ENCODE peak calls at places on chromosomes 2 and 18, in four cellular contexts. G is K562, J is HepG2, N is HCT116. V is an unnamed sample.
A peak's percentile ranks its signal among the peaks of the same experiment; 100 is the strongest.

GRCh38 chr2:105323117-105323516 is 6.4 kb downstream of the TGFBRAP1 start:
- DNase-seq in G (no peak), J (no peak), N (no peak), V (no peak)

GRCh38 chr2:152468832-152469692 is 134.1 kb downstream of the FMNL2 start:
- DNase-seq in G (no peak), J (no peak), N (no peak), V (peak; percentile 57)

GRCh38 chr2:212814941-212815340 is 276.3 kb upstream of the ERBB4 start:
- DNase-seq in G (no peak), J (no peak), N (no peak), V (no peak)

GRCh38 chr2:167134381-167135072 is 246.2 kb downstream of the XIRP2 start:
- DNase-seq in G (no peak), J (peak; percentile 12), N (no peak), V (peak; percentile 61)

GRCh38 chr2:54704688-54705605 is 18.5 kb upstream of the EML6 start:
- DNase-seq in G (peak; percentile 10), J (peak; percentile 76), N (peak; percentile 42), V (no peak)

GRCh38 chr2:51706220-51706619 is 674.3 kb upstream of the NRXN1 start:
- DNase-seq in G (no peak), J (no peak), N (no peak), V (no peak)

GRCh38 chr18:58814317-58814716 is 50.4 kb upstream of the ZNF532 start:
- DNase-seq in G (no peak), J (no peak), N (no peak), V (no peak)

GRCh38 chr2:144151877-144152276 is 368.0 kb downstream of the ZEB2 start:
- DNase-seq in G (no peak), J (no peak), N (no peak), V (no peak)

GRCh38 chr2:136025057-136025973 is 39.9 kb upstream of the DARS1 start:
- DNase-seq in G (peak; percentile 20), J (no peak), N (peak; percentile 27), V (no peak)

GRCh38 chr2:113217455-113218282 is 43.9 kb downstream of the PSD4 start:
- DNase-seq in G (no peak), J (peak; percentile 51), N (no peak), V (no peak)

GRCh38 chr2:16729335-16729734 is 63.7 kb upstream of the CYRIA start:
- DNase-seq in G (no peak), J (no peak), N (no peak), V (no peak)

GRCh38 chr2:30055548-30055947 is 91.3 kb upstream of the YPEL5 start:
- DNase-seq in G (no peak), J (no peak), N (no peak), V (no peak)

GRCh38 chr18:10450986-10451385 is 3.4 kb upstream of the APCDD1 start:
- DNase-seq in G (no peak), J (no peak), N (no peak), V (no peak)

GRCh38 chr2:29459445-29460179 is 344.4 kb downstream of the CLIP4 start:
- DNase-seq in G (no peak), J (no peak), N (no peak), V (no peak)

GRCh38 chr2:49583010-49583409 is 428.7 kb upstream of the FSHR start:
- DNase-seq in G (no peak), J (no peak), N (no peak), V (no peak)

GRCh38 chr2:135256531-135257258 is 204.6 kb downstream of the RAB3GAP1 start:
- DNase-seq in G (no peak), J (no peak), N (no peak), V (no peak)

GRCh38 chr2:65367517-65367916 is 64.9 kb downstream of the SPRED2 start:
- DNase-seq in G (no peak), J (no peak), N (no peak), V (peak; percentile 90)

GRCh38 chr2:96345403-96345802 is 9.8 kb downstream of the NCAPH start:
- DNase-seq in G (no peak), J (peak; percentile 30), N (no peak), V (no peak)

GRCh38 chr18:54807303-54807702 is 21.0 kb upstream of the RAB27B start:
- DNase-seq in G (no peak), J (no peak), N (no peak), V (no peak)

GRCh38 chr2:61359058-61359457 is 111.8 kb downstream of the USP34 start:
- DNase-seq in G (no peak), J (no peak), N (no peak), V (no peak)

GRCh38 chr2:113197347-113198047 is 23.7 kb downstream of the PSD4 start:
- DNase-seq in G (no peak), J (no peak), N (no peak), V (no peak)

GRCh38 chr2:95670167-95670566 is 78.4 kb downstream of the TRIM43 start:
- DNase-seq in G (no peak), J (no peak), N (no peak), V (no peak)

GRCh38 chr2:123785332-123785731 is 239.8 kb upstream of the CNTNAP5 start:
- DNase-seq in G (no peak), J (no peak), N (no peak), V (no peak)

GRCh38 chr2:26318950-26319349 is 27.0 kb upstream of the SELENOI start:
- DNase-seq in G (no peak), J (no peak), N (no peak), V (no peak)

GRCh38 chr2:44936715-44937687 is 4.5 kb upstream of the SIX3 start:
- DNase-seq in G (no peak), J (no peak), N (no peak), V (no peak)

GRCh38 chr2:218435003-218435982 is 16.4 kb downstream of the VIL1 start:
- DNase-seq in G (no peak), J (no peak), N (no peak), V (no peak)
- H3K4me3 ChIP-seq in G (no peak overlapping the region), J (no peak overlapping the region), N (no peak overlapping the region), V (no peak overlapping the region)

GRCh38 chr2:149080964-149081363 is 42.5 kb downstream of the LYPD6B start:
- DNase-seq in G (no peak), J (no peak), N (no peak), V (no peak)
- TF ChIP-seq TCF7L2 in G (no peak), J (no peak), N (peak; percentile 31), V (peak; percentile 28)

GRCh38 chr2:217919204-217919603 is 83.6 kb downstream of the TNS1 start:
- DNase-seq in G (no peak), J (no peak), N (no peak), V (no peak)
- H3K4me3 ChIP-seq in G (no peak overlapping the region), J (no peak overlapping the region), N (no peak overlapping the region), V (no peak overlapping the region)

DNA sequence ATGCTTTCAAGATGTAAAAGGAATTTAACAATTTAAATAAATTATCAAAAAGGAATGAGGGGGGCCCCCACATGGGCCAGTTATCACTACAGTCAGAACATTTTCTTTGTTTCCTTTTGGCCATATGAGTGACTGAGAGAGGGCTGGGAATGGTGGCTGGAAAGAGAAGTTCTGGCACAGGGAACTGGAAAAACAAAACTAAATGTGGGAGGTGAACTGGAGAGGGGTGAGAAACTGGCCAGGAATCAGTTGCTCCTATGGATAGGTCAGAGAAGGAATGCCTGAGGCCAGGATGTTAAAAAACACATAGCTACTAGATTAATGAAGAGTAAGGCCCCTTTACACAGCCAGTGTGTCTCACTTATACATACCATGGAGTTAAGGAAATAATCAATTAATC is 121.0 kb downstream of the RBMS1 start:
- DNase-seq in G (no peak), J (no peak), N (no peak), V (no peak)
- TF ChIP-seq TCF7L2 in G (no peak), J (no peak), N (no peak), V (no peak)

DNA sequence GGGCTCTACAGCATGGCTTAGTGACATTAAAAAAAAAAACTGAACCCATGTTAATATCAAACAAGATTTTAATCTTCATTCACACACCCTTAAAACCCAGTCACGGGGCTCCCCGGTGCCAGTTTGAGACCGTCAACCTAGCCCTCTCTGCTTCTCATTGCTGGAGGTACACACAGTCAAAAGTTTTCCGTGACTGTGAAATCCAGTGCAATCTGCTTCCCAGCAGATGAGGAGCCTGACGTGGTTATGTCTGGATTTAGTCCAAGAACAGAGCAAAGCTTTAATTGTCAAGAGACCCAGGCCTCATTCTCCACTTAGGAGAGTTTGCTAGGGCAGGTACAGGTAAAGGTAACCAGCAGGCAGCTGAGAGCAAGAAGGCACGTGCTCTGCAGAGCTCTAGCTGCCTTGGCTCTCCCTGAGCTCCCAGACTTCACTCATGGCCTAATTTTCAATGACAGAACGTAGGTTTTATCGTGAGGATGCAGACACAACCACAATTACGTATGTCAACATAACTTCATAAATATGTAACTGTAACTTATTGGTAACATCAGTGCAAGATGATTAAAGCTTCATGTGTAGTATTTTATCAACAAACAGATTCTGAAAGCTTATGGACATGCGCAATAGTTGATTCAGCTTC is 56.4 kb downstream of the SLC16A14 start:
- DNase-seq in G (peak; percentile 11), J (no peak), N (no peak), V (no peak)
- H3K4me3 ChIP-seq in G (no peak overlapping the region), J (no peak overlapping the region), N (no peak overlapping the region), V (no peak overlapping the region)

DNA sequence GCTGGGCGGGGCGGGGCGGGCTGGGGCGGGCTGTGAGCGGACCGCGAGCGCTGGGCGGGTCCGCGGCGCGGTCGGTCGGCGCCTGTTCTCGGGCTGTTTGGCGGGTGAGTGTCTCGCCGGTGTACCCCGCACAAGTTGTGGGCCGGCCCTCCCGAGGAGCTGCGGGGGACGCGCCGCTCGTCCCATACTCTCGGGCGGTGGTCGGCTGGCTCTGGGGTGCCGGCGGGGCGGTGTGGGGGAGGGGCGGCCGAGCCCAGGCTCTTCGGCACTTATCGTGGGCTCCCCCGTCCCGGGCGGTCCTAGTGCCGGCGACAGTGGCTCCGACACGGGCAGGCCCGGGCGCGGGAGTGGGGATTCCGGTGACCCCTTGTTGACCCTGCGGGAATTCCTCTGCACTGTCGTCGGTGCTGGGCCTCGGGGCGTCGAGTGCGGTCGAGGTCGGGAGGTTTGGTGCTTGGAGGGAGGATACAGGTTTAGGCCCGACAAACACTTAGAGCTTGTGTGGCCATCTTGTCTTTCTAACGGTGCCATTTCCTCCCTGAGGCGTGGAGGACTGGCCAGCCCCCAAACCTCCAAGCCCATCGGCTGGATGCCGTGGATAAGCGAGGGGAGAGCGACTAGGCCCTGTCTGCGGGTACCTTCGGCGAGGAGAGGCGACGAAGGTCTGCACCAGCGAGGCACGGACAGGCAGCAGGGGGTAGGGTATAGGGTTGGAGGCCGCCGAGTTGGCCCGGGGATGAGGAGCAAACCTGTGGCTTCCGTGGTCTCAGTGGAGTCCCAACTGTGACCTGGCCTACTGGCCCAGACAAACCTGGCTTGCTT is at the start of gene SEPTIN2:
- DNase-seq in G (peak; percentile 82), J (peak; percentile 53), N (peak; percentile 32), V (no peak)
- TF ChIP-seq TCF7L2 in G (no peak), J (no peak), N (peak; percentile 57), V (no peak)

V was measured in Panc1.